ENCODE peak calls at places on chromosomes 1 and 21, in seven cellular contexts. S, L, X, B, N, E and F are unnamed samples.

GRCh38 chr21:17128132-17128531 is 384.7 kb upstream of the CXADR start:
- DNase-seq in S (no peak), L (no peak), X (no peak), B (no peak), N (no peak), E (no peak), F (no peak)

GRCh38 chr1:30405631-30406212 is 317.7 kb downstream of the MATN1 start:
- DNase-seq in S (no peak), L (no peak), X (no peak), B (no peak), N (no peak), E (no peak), F (no peak)

GRCh38 chr1:66985835-66986234 is 61.0 kb downstream of the MIER1 start:
- DNase-seq in S (no peak), L (no peak), X (no peak), B (no peak), N (no peak), E (no peak), F (no peak)

GRCh38 chr1:8425781-8426161 is 107.9 kb downstream of the SLC45A1 start:
- DNase-seq in S (no peak), L (no peak), X (no peak), B (no peak), N (no peak), E (no peak), F (no peak)

GRCh38 chr1:218303176-218303575 is 18.1 kb downstream of the RRP15 start:
- DNase-seq in S (no peak), L (no peak), X (no peak), B (no peak), N (no peak), E (no peak), F (no peak)

GRCh38 chr21:31930001-31930400 is 57.2 kb downstream of the HUNK start:
- DNase-seq in S (no peak), L (no peak), X (no peak), B (no peak), N (no peak), E (no peak), F (no peak)

GRCh38 chr1:8860738-8861516 is 17.6 kb downstream of the ENO1 start:
- DNase-seq in S (peak; percentile 20), L (no peak), X (no peak), B (no peak), N (no peak), E (no peak), F (no peak)

GRCh38 chr21:43315244-43316137 is 111.4 kb downstream of the SIK1 start:
- DNase-seq in S (no peak), L (no peak), X (no peak), B (no peak), N (no peak), E (no peak), F (no peak)

GRCh38 chr1:92837062-92837461 is 5.2 kb downstream of the RPL5 start:
- DNase-seq in S (no peak), L (no peak), X (no peak), B (peak; percentile 22), N (no peak), E (peak; percentile 52), F (no peak)